ENCODE peak calls at places on chromosomes 2 and 18, in five cellular contexts. One of them, this sample, is unnamed.

GRCh38 chr2:219836647-219837177 is 209.3 kb downstream of the SLC4A3 start:
- DNase-seq in K562: no peak
- DNase-seq in mesenchymal stem cell: no peak
- DNase-seq in AG09309: peak
- DNase-seq in heart right ventricle: no peak
- DNase-seq in this sample: peak

GRCh38 chr2:10036095-10036879 is 7.1 kb upstream of the KLF11 start:
- DNase-seq in AG09309: peak
- DNase-seq in heart right ventricle: peak
- DNase-seq in mesenchymal stem cell: peak
- DNase-seq in K562: no peak
- DNase-seq in this sample: no peak

GRCh38 chr2:199696048-199696447 is 154.9 kb downstream of the FTCDNL1 start:
- DNase-seq in heart right ventricle: no peak
- DNase-seq in mesenchymal stem cell: no peak
- DNase-seq in K562: no peak
- DNase-seq in AG09309: no peak
- DNase-seq in this sample: no peak

GRCh38 chr2:156455366-156455975 is 19.3 kb downstream of the GPD2 start:
- DNase-seq in K562: no peak
- DNase-seq in mesenchymal stem cell: peak
- DNase-seq in AG09309: no peak
- DNase-seq in heart right ventricle: no peak
- DNase-seq in this sample: no peak

GRCh38 chr18:62183578-62184195 is 3.2 kb downstream of the PIGN start:
- DNase-seq in K562: peak
- DNase-seq in AG09309: peak
- DNase-seq in mesenchymal stem cell: peak
- DNase-seq in heart right ventricle: peak
- DNase-seq in this sample: peak

GRCh38 chr2:228597032-228597431 is 415.5 kb upstream of the SPHKAP start:
- DNase-seq in mesenchymal stem cell: no peak
- DNase-seq in K562: no peak
- DNase-seq in heart right ventricle: no peak
- DNase-seq in AG09309: no peak
- DNase-seq in this sample: no peak

GRCh38 chr2:125386074-125386473 is 1269.9 kb upstream of the GYPC start:
- DNase-seq in mesenchymal stem cell: no peak
- DNase-seq in K562: no peak
- DNase-seq in heart right ventricle: no peak
- DNase-seq in AG09309: no peak
- DNase-seq in this sample: no peak

GRCh38 chr2:188675391-188676011 is 298.7 kb upstream of the COL3A1 start:
- DNase-seq in K562: no peak
- DNase-seq in heart right ventricle: no peak
- DNase-seq in AG09309: no peak
- DNase-seq in mesenchymal stem cell: peak
- DNase-seq in this sample: no peak

GRCh38 chr2:177031435-177032222 is 181.0 kb upstream of the HNRNPA3 start:
- DNase-seq in mesenchymal stem cell: no peak
- DNase-seq in AG09309: no peak
- DNase-seq in K562: no peak
- DNase-seq in heart right ventricle: no peak
- DNase-seq in this sample: peak

GRCh38 chr18:21112543-21113105 is 1.0 kb upstream of the ROCK1 start:
- DNase-seq in heart right ventricle: no peak
- DNase-seq in mesenchymal stem cell: peak
- DNase-seq in K562: peak
- DNase-seq in AG09309: no peak
- DNase-seq in this sample: no peak

GRCh38 chr2:25711641-25712369 is 38.4 kb upstream of the DTNB start:
- DNase-seq in mesenchymal stem cell: no peak
- DNase-seq in K562: no peak
- DNase-seq in heart right ventricle: no peak
- DNase-seq in AG09309: no peak
- DNase-seq in this sample: no peak
- H3K4me3 ChIP-seq in mesenchymal stem cell: no peak
- H3K4me3 ChIP-seq in K562: no peak
- H3K4me3 ChIP-seq in heart right ventricle: no peak
- H3K4me3 ChIP-seq in AG09309: no peak
- H3K4me3 ChIP-seq in this sample: no peak

GRCh38 chr18:58226476-58226875 is 182.4 kb downstream of the NEDD4L start:
- DNase-seq in K562: no peak
- DNase-seq in AG09309: no peak
- DNase-seq in heart right ventricle: no peak
- DNase-seq in mesenchymal stem cell: no peak
- DNase-seq in this sample: peak

GRCh38 chr18:58225101-58225500 is 181.1 kb downstream of the NEDD4L start:
- DNase-seq in K562: no peak
- DNase-seq in heart right ventricle: no peak
- DNase-seq in AG09309: no peak
- DNase-seq in mesenchymal stem cell: peak
- DNase-seq in this sample: no peak

GRCh38 chr18:58222439-58223125 is 178.6 kb downstream of the NEDD4L start:
- DNase-seq in mesenchymal stem cell: no peak
- DNase-seq in K562: no peak
- DNase-seq in heart right ventricle: no peak
- DNase-seq in AG09309: no peak
- DNase-seq in this sample: no peak

GRCh38 chr18:58223717-58224424 is 179.8 kb downstream of the NEDD4L start:
- DNase-seq in AG09309: peak
- DNase-seq in heart right ventricle: peak
- DNase-seq in mesenchymal stem cell: peak
- DNase-seq in K562: peak
- DNase-seq in this sample: peak

DNA sequence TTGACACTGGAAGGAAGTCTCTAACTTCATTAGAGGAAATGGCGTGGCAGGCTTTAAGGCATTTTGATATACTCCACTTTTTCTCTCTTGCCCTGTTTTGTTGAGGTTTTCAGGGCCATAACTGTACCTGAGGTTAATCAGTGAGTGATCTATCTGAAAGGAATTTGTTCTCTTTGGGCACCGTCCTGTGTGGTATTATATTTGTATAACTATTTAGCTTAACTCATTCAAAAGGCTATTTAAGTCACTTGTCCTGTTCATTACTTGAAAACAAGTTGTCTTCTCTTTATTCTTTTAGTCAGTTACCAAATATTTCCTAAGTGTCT is 180.4 kb downstream of the NEDD4L start:
- DNase-seq in heart right ventricle: no peak
- DNase-seq in AG09309: no peak
- DNase-seq in mesenchymal stem cell: no peak
- DNase-seq in K562: no peak
- DNase-seq in this sample: no peak
- H3K4me3 ChIP-seq in heart right ventricle: no peak
- H3K4me3 ChIP-seq in AG09309: no peak
- H3K4me3 ChIP-seq in mesenchymal stem cell: no peak
- H3K4me3 ChIP-seq in K562: no peak
- H3K4me3 ChIP-seq in this sample: peak

DNA sequence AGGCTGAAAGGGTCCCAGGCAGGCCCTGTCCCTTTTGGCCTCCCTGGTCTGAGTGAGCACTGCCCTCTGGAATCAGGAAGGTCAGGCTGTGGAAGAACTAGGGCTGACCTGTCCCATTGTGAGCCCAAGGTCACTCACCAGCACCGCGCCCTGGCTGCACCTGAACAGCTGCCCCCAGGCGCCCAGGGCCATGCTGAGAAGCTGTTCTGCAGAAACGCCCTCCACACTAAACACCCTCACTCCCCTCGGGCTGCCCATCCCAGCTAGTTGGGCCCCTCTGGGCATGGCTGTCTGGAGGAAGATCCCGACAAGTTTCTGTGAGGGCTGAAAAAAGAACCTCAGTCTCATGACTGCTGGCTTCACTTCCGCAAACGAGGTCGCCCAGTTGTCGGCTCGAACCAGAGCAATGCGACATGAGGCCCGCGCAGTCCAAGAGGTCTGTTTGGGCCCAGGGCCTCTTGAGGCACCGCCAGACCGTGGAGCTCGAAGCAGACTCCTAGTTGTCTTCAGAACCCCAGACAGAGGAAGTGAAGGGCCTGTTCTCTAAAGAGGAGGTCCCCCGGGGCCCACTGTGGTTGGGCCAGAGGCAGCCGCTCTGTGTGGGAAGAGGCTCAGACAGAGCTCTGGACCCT is 64.4 kb downstream of the INPP5D start:
- DNase-seq in K562: no peak
- DNase-seq in heart right ventricle: no peak
- DNase-seq in AG09309: no peak
- DNase-seq in mesenchymal stem cell: no peak
- DNase-seq in this sample: no peak
- H3K4me3 ChIP-seq in K562: no peak
- H3K4me3 ChIP-seq in heart right ventricle: no peak
- H3K4me3 ChIP-seq in AG09309: no peak
- H3K4me3 ChIP-seq in mesenchymal stem cell: no peak
- H3K4me3 ChIP-seq in this sample: no peak

GRCh38 chr2:169073211-169073971 is 4.0 kb downstream of the DHRS9 start:
- DNase-seq in heart right ventricle: no peak
- DNase-seq in mesenchymal stem cell: no peak
- DNase-seq in K562: no peak
- DNase-seq in AG09309: no peak
- DNase-seq in this sample: no peak
- H3K4me3 ChIP-seq in heart right ventricle: no peak
- H3K4me3 ChIP-seq in mesenchymal stem cell: no peak
- H3K4me3 ChIP-seq in K562: no peak
- H3K4me3 ChIP-seq in AG09309: no peak
- H3K4me3 ChIP-seq in this sample: no peak

GRCh38 chr2:33477473-33478468 is 1.3 kb downstream of the RASGRP3 start:
- DNase-seq in mesenchymal stem cell: peak
- DNase-seq in heart right ventricle: peak
- DNase-seq in K562: peak
- DNase-seq in AG09309: no peak
- DNase-seq in this sample: no peak
- H3K4me3 ChIP-seq in mesenchymal stem cell: no peak
- H3K4me3 ChIP-seq in heart right ventricle: peak
- H3K4me3 ChIP-seq in K562: peak
- H3K4me3 ChIP-seq in AG09309: no peak
- H3K4me3 ChIP-seq in this sample: no peak

DNA sequence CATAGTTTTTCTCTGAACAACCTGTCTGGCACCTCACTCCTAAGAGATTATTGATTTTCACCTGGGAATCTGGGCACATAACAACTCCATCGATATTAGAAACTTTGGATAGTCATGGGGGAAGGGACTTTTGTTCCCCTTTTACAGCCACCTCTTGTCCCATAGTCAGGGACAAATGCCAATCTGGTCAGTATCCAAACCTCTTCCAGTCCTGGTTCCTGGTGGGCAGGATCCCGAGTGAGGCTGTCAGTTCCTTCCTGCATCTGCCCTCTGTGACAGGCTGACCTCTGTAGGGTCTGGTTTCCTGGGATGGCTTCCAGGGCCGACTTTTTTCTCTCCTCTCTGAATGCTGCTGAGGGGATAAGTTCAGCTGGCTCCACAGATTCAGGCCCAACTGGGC is 11.0 kb downstream of the KIF5C start:
- DNase-seq in AG09309: no peak
- DNase-seq in K562: no peak
- DNase-seq in heart right ventricle: no peak
- DNase-seq in mesenchymal stem cell: no peak
- DNase-seq in this sample: no peak
- H3K4me3 ChIP-seq in AG09309: no peak
- H3K4me3 ChIP-seq in K562: no peak
- H3K4me3 ChIP-seq in heart right ventricle: no peak
- H3K4me3 ChIP-seq in mesenchymal stem cell: no peak
- H3K4me3 ChIP-seq in this sample: no peak

GRCh38 chr18:79402209-79402576 is 6.5 kb downstream of the NFATC1 start:
- DNase-seq in AG09309: no peak
- DNase-seq in mesenchymal stem cell: no peak
- DNase-seq in heart right ventricle: no peak
- DNase-seq in K562: no peak
- DNase-seq in this sample: no peak

GRCh38 chr18:79399275-79400081 is 3.7 kb downstream of the NFATC1 start:
- DNase-seq in K562: no peak
- DNase-seq in AG09309: no peak
- DNase-seq in heart right ventricle: no peak
- DNase-seq in mesenchymal stem cell: no peak
- DNase-seq in this sample: no peak

GRCh38 chr18:79401494-79402208 is 5.9 kb downstream of the NFATC1 start:
- DNase-seq in mesenchymal stem cell: no peak
- DNase-seq in heart right ventricle: no peak
- DNase-seq in K562: no peak
- DNase-seq in AG09309: no peak
- DNase-seq in this sample: no peak

GRCh38 chr18:79400091-79400590 is 4.4 kb downstream of the NFATC1 start:
- DNase-seq in AG09309: no peak
- DNase-seq in K562: peak
- DNase-seq in heart right ventricle: peak
- DNase-seq in mesenchymal stem cell: no peak
- DNase-seq in this sample: no peak

GRCh38 chr18:79400591-79401381 is 5.1 kb downstream of the NFATC1 start:
- DNase-seq in AG09309: no peak
- DNase-seq in K562: peak
- DNase-seq in mesenchymal stem cell: no peak
- DNase-seq in heart right ventricle: no peak
- DNase-seq in this sample: no peak
- H3K4me3 ChIP-seq in AG09309: peak
- H3K4me3 ChIP-seq in K562: peak
- H3K4me3 ChIP-seq in mesenchymal stem cell: peak
- H3K4me3 ChIP-seq in heart right ventricle: peak
- H3K4me3 ChIP-seq in this sample: no peak

GRCh38 chr2:149161481-149162225 is 123.2 kb downstream of the LYPD6B start:
- DNase-seq in mesenchymal stem cell: peak
- DNase-seq in K562: no peak
- DNase-seq in heart right ventricle: no peak
- DNase-seq in AG09309: no peak
- DNase-seq in this sample: no peak
- H3K4me3 ChIP-seq in mesenchymal stem cell: no peak
- H3K4me3 ChIP-seq in K562: no peak
- H3K4me3 ChIP-seq in heart right ventricle: no peak
- H3K4me3 ChIP-seq in AG09309: no peak
- H3K4me3 ChIP-seq in this sample: no peak

DNA sequence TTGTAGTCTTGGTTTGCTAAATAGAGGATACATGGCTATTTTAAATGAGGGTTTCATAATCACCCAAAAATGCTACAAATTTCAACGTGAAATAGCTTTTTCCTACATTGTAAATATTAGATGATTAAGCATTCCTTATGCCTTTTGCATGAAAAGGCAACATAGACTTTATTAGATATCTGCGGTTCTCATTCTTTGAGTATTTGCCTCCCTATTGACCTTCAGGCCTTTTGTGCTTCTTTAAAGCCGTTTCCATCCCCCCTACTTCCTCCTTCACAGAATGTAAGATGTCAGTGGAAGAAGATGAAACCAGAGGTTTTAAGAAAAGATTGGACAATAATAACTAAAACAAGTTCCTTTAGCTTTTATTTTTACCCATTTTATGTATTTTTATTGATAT is 144.1 kb downstream of the UBE2E3 start:
- DNase-seq in K562: no peak
- DNase-seq in AG09309: no peak
- DNase-seq in heart right ventricle: no peak
- DNase-seq in mesenchymal stem cell: peak
- DNase-seq in this sample: no peak
- H3K4me3 ChIP-seq in K562: no peak
- H3K4me3 ChIP-seq in AG09309: no peak
- H3K4me3 ChIP-seq in heart right ventricle: no peak
- H3K4me3 ChIP-seq in mesenchymal stem cell: no peak
- H3K4me3 ChIP-seq in this sample: no peak

This sample was measured in BE2C.